ENCODE peak calls at places on chromosomes 3 and 15, in four cellular contexts. T is epithelial cell of esophagus, H is transverse colon, U is esophagus squamous epithelium. V is an unnamed sample.
A peak's percentile ranks its signal among the peaks of the same experiment; 100 is the strongest.

GRCh38 chr3:50567386-50568182 is at the start of gene C3orf18:
- DNase-seq in H (peak; percentile 95), U (peak; percentile 66), T (peak; percentile 77), V (peak; percentile 88)

GRCh38 chr3:154018100-154018696 is 103.0 kb upstream of the ARHGEF26 start:
- DNase-seq in T (peak; percentile 58), U (no peak), H (peak; percentile 19), V (no peak)

GRCh38 chr15:48462688-48463087 is 131.5 kb downstream of the DUT start:
- DNase-seq in T (no peak), U (no peak), H (no peak), V (no peak)

GRCh38 chr3:38610934-38611333 is 38.6 kb downstream of the SCN5A start:
- DNase-seq in U (no peak), T (no peak), H (no peak), V (no peak)

GRCh38 chr15:50244959-50245624 is 20.4 kb downstream of the HDC start:
- DNase-seq in H (no peak), T (no peak), U (no peak), V (no peak)

GRCh38 chr15:44101286-44101685 is 93.8 kb downstream of the FRMD5 start:
- DNase-seq in T (peak; percentile 16), U (no peak), H (no peak), V (no peak)

GRCh38 chr3:101074518-101074917 is 81.3 kb upstream of the ABI3BP start:
- DNase-seq in U (no peak), H (no peak), T (no peak), V (no peak)

GRCh38 chr15:31468911-31469800 is 142.5 kb downstream of the KLF13 start:
- DNase-seq in T (no peak), H (no peak), U (no peak), V (no peak)

GRCh38 chr3:49244589-49245205 is 32.3 kb downstream of the C3orf62 start:
- DNase-seq in H (no peak), U (no peak), T (peak; percentile 95), V (no peak)

GRCh38 chr15:70703066-70703465 is 60.3 kb downstream of the UACA start:
- DNase-seq in U (no peak), T (no peak), H (no peak), V (no peak)

GRCh38 chr3:183253364-183253960 is 409 bp downstream of the B3GNT5 start:
- DNase-seq in H (peak; percentile 68), T (no peak), U (no peak), V (no peak)

GRCh38 chr3:126912491-126913195 is 70.3 kb upstream of the PLXNA1 start:
- DNase-seq in H (no peak), U (no peak), T (no peak), V (no peak)

GRCh38 chr3:130783629-130784028 is 37.0 kb upstream of the PIK3R4 start:
- DNase-seq in H (no peak), U (no peak), T (no peak), V (no peak)

GRCh38 chr3:155313303-155313702 is 19.8 kb upstream of the STRIT1 start:
- DNase-seq in U (no peak), H (no peak), T (no peak), V (no peak)

GRCh38 chr3:30628931-30629590 is 22.7 kb downstream of the TGFBR2 start:
- DNase-seq in U (no peak), H (no peak), T (no peak), V (no peak)

GRCh38 chr15:85312925-85313324 is 67.5 kb upstream of the AKAP13 start:
- DNase-seq in U (no peak), T (no peak), H (no peak), V (no peak)

GRCh38 chr3:136247436-136247835 is 2.7 kb upstream of the PCCB start:
- DNase-seq in U (no peak), H (no peak), T (no peak), V (no peak)

GRCh38 chr3:37511357-37511970 is 337.1 kb upstream of the LRRFIP2 start:
- DNase-seq in T (no peak), H (no peak), U (no peak), V (no peak)

GRCh38 chr3:45464336-45464809 is 76.0 kb downstream of the LARS2 start:
- DNase-seq in T (no peak), H (peak; percentile 19), U (no peak), V (no peak)

GRCh38 chr3:126996905-126997304 is 14.0 kb downstream of the PLXNA1 start:
- DNase-seq in T (peak; percentile 45), U (no peak), H (no peak), V (no peak)

GRCh38 chr3:149879872-149880271 is 66.9 kb downstream of the RNF13 start:
- DNase-seq in U (no peak), T (peak; percentile 66), H (peak; percentile 39), V (no peak)

GRCh38 chr15:37291920-37292319 is 191.6 kb upstream of the MEIS2 start:
- DNase-seq in U (no peak), H (no peak), T (peak; percentile 3), V (no peak)

GRCh38 chr3:8663177-8664061 is 18.8 kb upstream of the SSUH2 start:
- DNase-seq in H (peak; percentile 63), U (no peak), T (peak; percentile 81), V (no peak)

GRCh38 chr15:79160211-79160610 is 69.6 kb upstream of the RASGRF1 start:
- DNase-seq in U (no peak), H (no peak), T (no peak), V (no peak)

GRCh38 chr3:105824129-105824528 is 44.7 kb downstream of the CBLB start:
- DNase-seq in U (no peak), H (no peak), T (no peak), V (no peak)

GRCh38 chr15:29014493-29014892 is 128.7 kb downstream of the APBA2 start:
- DNase-seq in H (no peak), T (no peak), U (no peak), V (no peak)

GRCh38 chr3:156407617-156408225 is 147.2 kb downstream of the SSR3 start:
- DNase-seq in H (no peak), T (no peak), U (no peak), V (no peak)

GRCh38 chr3:149417727-149418126 is 40.3 kb upstream of the TM4SF1 start:
- DNase-seq in H (no peak), U (no peak), T (no peak), V (no peak)

GRCh38 chr15:35495075-35495474 is 50.9 kb downstream of the DPH6 start:
- DNase-seq in H (no peak), U (no peak), T (no peak), V (no peak)

DNA sequence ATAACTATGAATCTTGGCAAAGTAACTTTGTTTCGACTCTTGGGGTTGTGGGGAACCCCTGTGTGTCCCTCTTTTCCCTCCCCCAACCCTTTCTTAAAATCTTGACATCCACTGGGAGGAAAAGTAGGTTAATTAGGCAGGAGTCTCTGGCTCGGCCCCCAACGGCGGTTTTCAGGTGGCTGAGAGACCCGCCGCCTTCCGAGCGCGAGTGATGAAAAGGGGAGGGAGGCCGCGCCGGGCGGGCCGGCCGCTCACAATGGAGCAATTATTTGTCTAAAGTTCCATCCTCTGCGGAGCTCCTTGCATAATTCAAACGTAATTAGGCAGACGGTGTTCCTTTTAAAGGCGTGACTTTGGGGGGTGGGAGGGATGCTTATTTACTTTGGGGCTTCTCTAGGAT is 51.7 kb downstream of the ZIC4 start:
- DNase-seq in T (no peak), U (no peak), H (no peak), V (no peak)
- H3K4me3 ChIP-seq in T (no peak overlapping the region), U (no peak overlapping the region), H (no peak overlapping the region), V (no peak overlapping the region)

GRCh38 chr15:66706225-66706732 is 4.2 kb downstream of the SMAD6 start:
- DNase-seq in U (no peak), T (no peak), H (no peak), V (no peak)
- H3K4me3 ChIP-seq in U (no peak overlapping the region), T (no peak overlapping the region), H (no peak overlapping the region), V (no peak overlapping the region)

DNA sequence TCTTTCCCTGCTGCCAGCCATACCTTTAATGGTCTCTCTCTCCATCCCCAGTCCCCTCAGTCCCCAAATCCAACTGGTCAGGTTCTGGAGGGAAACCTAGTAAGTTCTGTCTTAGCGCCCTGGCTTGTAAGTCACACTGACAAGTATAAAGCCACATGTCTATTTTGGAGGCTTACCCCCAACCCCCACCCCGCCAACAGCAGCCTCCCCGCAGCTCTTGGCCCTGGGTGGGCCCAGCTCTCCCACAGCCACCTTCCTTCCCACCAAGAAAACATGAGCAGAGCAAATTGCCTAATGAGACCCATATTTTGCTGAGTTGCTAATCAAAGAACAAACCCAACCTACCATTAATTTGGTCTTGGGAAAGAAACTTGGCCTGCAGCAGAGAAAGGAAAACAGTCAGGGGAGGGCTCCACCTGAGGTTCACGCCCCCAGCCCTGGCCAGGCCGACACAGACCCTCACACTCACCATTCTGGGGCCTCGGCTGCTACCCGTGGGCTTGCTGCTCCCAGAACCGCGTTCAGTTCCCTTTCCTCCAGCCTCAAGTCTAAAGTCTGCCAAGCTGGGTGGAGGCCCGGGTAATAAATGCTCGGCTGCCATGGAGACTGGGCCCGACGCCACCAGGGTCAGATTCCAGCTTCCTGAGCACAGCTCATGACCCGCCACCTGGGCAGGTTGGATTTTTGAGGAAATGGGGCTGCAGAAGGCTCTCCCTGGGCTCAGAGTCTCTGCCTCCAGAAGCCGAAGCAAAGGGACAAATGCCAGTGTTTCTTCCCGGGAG is at the start of gene CALML4:
- DNase-seq in U (no peak), T (no peak), H (peak; percentile 93), V (no peak)
- H3K4me3 ChIP-seq in U (no peak within 1 kb of the TSS), T (peak within 1 kb of the TSS; percentile 2), H (peak within 1 kb of the TSS; percentile 47), V (no peak within 1 kb of the TSS)

GRCh38 chr3:9794400-9794799 is 1.5 kb downstream of the ARPC4 start:
- DNase-seq in H (no peak), T (no peak), U (no peak), V (no peak)

GRCh38 chr3:9791790-9792404 is 376 bp downstream of the TADA3 start:
- DNase-seq in H (no peak), U (no peak), T (no peak), V (no peak)

GRCh38 chr3:9792405-9793160 is at the start of the genes ARPC4 and TADA3:
- DNase-seq in T (peak; percentile 96), H (peak; percentile 94), U (peak; percentile 77), V (peak; percentile 86)

GRCh38 chr3:9793161-9793781 is 389 bp downstream of the ARPC4 start:
- DNase-seq in T (peak; percentile 54), U (no peak), H (peak; percentile 57), V (no peak)

GRCh38 chr3:9791127-9791526 is 1.1 kb downstream of the TADA3 start:
- DNase-seq in H (no peak), T (no peak), U (no peak), V (no peak)
- H3K4me3 ChIP-seq in H (no peak overlapping the region), T (no peak overlapping the region), U (no peak overlapping the region), V (peak overlapping the region; percentile 98)

GRCh38 chr3:132341746-132342145 is 24.5 kb downstream of the ACP3 start:
- DNase-seq in U (no peak), H (no peak), T (no peak), V (no peak)

GRCh38 chr3:132342183-132342582 is 25.0 kb downstream of the ACP3 start:
- DNase-seq in H (no peak), T (no peak), U (no peak), V (no peak)

GRCh38 chr3:132344666-132345280 is 27.6 kb downstream of the ACP3 start:
- DNase-seq in U (no peak), T (peak; percentile 78), H (no peak), V (no peak)

GRCh38 chr3:132343018-132343612 is 25.9 kb downstream of the ACP3 start:
- DNase-seq in H (peak; percentile 17), U (no peak), T (peak; percentile 70), V (no peak)

DNA sequence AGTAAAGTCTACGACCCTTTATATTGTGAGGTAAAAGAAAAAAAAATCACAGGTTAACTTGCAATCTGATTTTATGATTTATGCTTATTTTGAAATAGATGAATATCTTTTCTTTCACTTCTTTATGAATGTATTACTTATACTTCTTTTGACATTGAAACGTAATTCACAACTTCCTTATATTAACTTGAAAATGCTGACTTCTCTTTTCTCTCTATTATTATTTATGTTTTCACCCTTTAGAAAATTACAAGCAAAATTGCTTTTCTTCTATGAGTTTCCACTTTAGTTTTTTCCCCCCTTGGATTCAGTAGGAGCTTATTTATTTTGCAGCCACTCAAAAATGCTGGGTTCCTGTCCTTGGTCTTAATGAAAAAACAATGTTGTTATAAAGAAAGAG is 25.4 kb downstream of the ACP3 start:
- DNase-seq in T (no peak), H (no peak), U (no peak), V (no peak)
- H3K4me3 ChIP-seq in T (no peak overlapping the region), H (no peak overlapping the region), U (no peak overlapping the region), V (no peak overlapping the region)

V was measured in effector memory CD4-positive, alpha-beta T cell.